ENCODE peak calls at places on chromosome 21, in nine cellular contexts. One of them, this sample, is unnamed.

GRCh38 chr21:18335651-18336050 is 67.9 kb downstream of the TMPRSS15 start:
- DNase-seq in CD8-positive, alpha-beta memory T cell: no peak
- DNase-seq in NB4: no peak
- DNase-seq in GM23338: no peak
- DNase-seq in thoracic aorta: no peak
- DNase-seq in BJ: no peak
- DNase-seq in cardiac muscle cell: no peak
- DNase-seq in fibroblast of lung: no peak
- DNase-seq in IMR-90: no peak
- DNase-seq in this sample: no peak

GRCh38 chr21:35602811-35603210 is 457.5 kb downstream of the SETD4 start:
- DNase-seq in CD8-positive, alpha-beta memory T cell: no peak
- DNase-seq in NB4: peak
- DNase-seq in GM23338: no peak
- DNase-seq in thoracic aorta: no peak
- DNase-seq in BJ: no peak
- DNase-seq in cardiac muscle cell: no peak
- DNase-seq in fibroblast of lung: no peak
- DNase-seq in IMR-90: no peak
- DNase-seq in this sample: no peak

GRCh38 chr21:46124926-46125845 is 27.3 kb downstream of the COL6A2 start:
- DNase-seq in CD8-positive, alpha-beta memory T cell: no peak
- DNase-seq in NB4: no peak
- DNase-seq in GM23338: no peak
- DNase-seq in thoracic aorta: no peak
- DNase-seq in BJ: no peak
- DNase-seq in cardiac muscle cell: no peak
- DNase-seq in fibroblast of lung: no peak
- DNase-seq in IMR-90: no peak
- DNase-seq in this sample: no peak

GRCh38 chr21:14488805-14489204 is 57.3 kb downstream of the SAMSN1 start:
- DNase-seq in CD8-positive, alpha-beta memory T cell: no peak
- DNase-seq in NB4: no peak
- DNase-seq in GM23338: no peak
- DNase-seq in thoracic aorta: no peak
- DNase-seq in BJ: no peak
- DNase-seq in cardiac muscle cell: no peak
- DNase-seq in fibroblast of lung: no peak
- DNase-seq in IMR-90: no peak
- DNase-seq in this sample: no peak

GRCh38 chr21:18951291-18952038 is 547.9 kb upstream of the TMPRSS15 start:
- DNase-seq in CD8-positive, alpha-beta memory T cell: no peak
- DNase-seq in NB4: peak
- DNase-seq in GM23338: peak
- DNase-seq in thoracic aorta: no peak
- DNase-seq in BJ: no peak
- DNase-seq in cardiac muscle cell: no peak
- DNase-seq in fibroblast of lung: no peak
- DNase-seq in IMR-90: no peak
- DNase-seq in this sample: no peak

GRCh38 chr21:29710498-29710897 is 229.3 kb downstream of the GRIK1 start:
- DNase-seq in CD8-positive, alpha-beta memory T cell: no peak
- DNase-seq in NB4: no peak
- DNase-seq in GM23338: no peak
- DNase-seq in thoracic aorta: no peak
- DNase-seq in BJ: no peak
- DNase-seq in cardiac muscle cell: no peak
- DNase-seq in fibroblast of lung: no peak
- DNase-seq in IMR-90: no peak
- DNase-seq in this sample: no peak

GRCh38 chr21:29433366-29434059 is 134.8 kb downstream of the BACH1 start:
- DNase-seq in CD8-positive, alpha-beta memory T cell: no peak
- DNase-seq in NB4: no peak
- DNase-seq in GM23338: no peak
- DNase-seq in thoracic aorta: no peak
- DNase-seq in BJ: no peak
- DNase-seq in cardiac muscle cell: no peak
- DNase-seq in fibroblast of lung: peak
- DNase-seq in IMR-90: peak
- DNase-seq in this sample: no peak

GRCh38 chr21:46135782-46136181 is 19.6 kb downstream of the FTCD start:
- DNase-seq in CD8-positive, alpha-beta memory T cell: no peak
- DNase-seq in NB4: no peak
- DNase-seq in GM23338: no peak
- DNase-seq in thoracic aorta: no peak
- DNase-seq in BJ: no peak
- DNase-seq in cardiac muscle cell: no peak
- DNase-seq in fibroblast of lung: no peak
- DNase-seq in IMR-90: no peak
- DNase-seq in this sample: no peak

GRCh38 chr21:42316891-42317290 is 1.7 kb upstream of the TFF3 start:
- DNase-seq in CD8-positive, alpha-beta memory T cell: no peak
- DNase-seq in NB4: no peak
- DNase-seq in GM23338: no peak
- DNase-seq in thoracic aorta: no peak
- DNase-seq in BJ: no peak
- DNase-seq in cardiac muscle cell: no peak
- DNase-seq in fibroblast of lung: no peak
- DNase-seq in IMR-90: no peak
- DNase-seq in this sample: no peak

GRCh38 chr21:42315296-42315891 is at the start of gene TFF3:
- DNase-seq in CD8-positive, alpha-beta memory T cell: no peak
- DNase-seq in NB4: no peak
- DNase-seq in GM23338: no peak
- DNase-seq in thoracic aorta: no peak
- DNase-seq in BJ: no peak
- DNase-seq in cardiac muscle cell: no peak
- DNase-seq in fibroblast of lung: no peak
- DNase-seq in IMR-90: no peak
- DNase-seq in this sample: no peak

GRCh38 chr21:42312626-42313104 is 2.5 kb downstream of the TFF3 start:
- DNase-seq in CD8-positive, alpha-beta memory T cell: no peak
- DNase-seq in NB4: no peak
- DNase-seq in GM23338: no peak
- DNase-seq in thoracic aorta: no peak
- DNase-seq in BJ: no peak
- DNase-seq in cardiac muscle cell: no peak
- DNase-seq in fibroblast of lung: no peak
- DNase-seq in IMR-90: no peak
- DNase-seq in this sample: no peak

GRCh38 chr21:42313501-42313969 is 1.7 kb downstream of the TFF3 start:
- DNase-seq in CD8-positive, alpha-beta memory T cell: no peak
- DNase-seq in NB4: peak
- DNase-seq in GM23338: peak
- DNase-seq in thoracic aorta: no peak
- DNase-seq in BJ: no peak
- DNase-seq in cardiac muscle cell: no peak
- DNase-seq in fibroblast of lung: no peak
- DNase-seq in IMR-90: no peak
- DNase-seq in this sample: no peak

DNA sequence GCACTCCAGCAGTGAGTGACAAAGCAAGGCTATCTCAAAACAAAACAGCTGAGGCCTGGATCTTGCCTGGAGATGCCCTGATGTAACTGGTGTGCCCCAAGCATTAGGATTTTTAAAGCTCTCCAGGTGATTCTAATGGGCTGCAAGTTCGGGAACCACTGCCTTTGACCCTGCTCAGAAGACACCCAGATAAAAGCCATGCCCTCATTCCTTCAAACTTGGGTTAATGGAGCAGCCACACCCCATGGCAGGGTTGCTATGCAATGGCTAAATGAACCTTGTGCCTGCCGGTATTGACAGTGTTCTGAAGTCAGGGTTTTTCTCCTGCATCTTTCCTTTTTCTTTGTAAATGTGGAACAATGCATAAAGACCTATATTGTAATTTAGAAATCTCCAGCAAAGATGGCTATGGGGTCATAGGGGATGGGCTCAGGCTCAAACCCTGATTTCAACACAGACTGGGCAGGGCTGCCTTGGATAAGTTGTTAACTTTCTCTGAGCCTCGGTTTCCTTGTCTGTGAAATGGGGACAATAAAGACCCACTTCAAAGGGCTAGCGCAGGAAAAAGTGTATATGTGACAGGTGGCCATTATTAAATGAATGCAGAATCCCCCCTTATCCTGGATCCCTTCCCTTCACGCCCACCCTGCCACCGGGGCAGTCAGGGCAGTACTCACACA is 453 bp downstream of the TFF3 start:
- DNase-seq in CD8-positive, alpha-beta memory T cell: no peak
- DNase-seq in NB4: no peak
- DNase-seq in GM23338: no peak
- DNase-seq in thoracic aorta: no peak
- DNase-seq in BJ: no peak
- DNase-seq in cardiac muscle cell: no peak
- DNase-seq in fibroblast of lung: no peak
- DNase-seq in IMR-90: no peak
- DNase-seq in this sample: no peak
- H3K4me3 ChIP-seq in CD8-positive, alpha-beta memory T cell: no peak
- H3K4me3 ChIP-seq in NB4: no peak
- H3K4me3 ChIP-seq in GM23338: no peak
- H3K4me3 ChIP-seq in thoracic aorta: no peak
- H3K4me3 ChIP-seq in BJ: no peak
- H3K4me3 ChIP-seq in cardiac muscle cell: no peak
- H3K4me3 ChIP-seq in fibroblast of lung: no peak
- H3K4me3 ChIP-seq in IMR-90: no peak
- H3K4me3 ChIP-seq in this sample: no peak

GRCh38 chr21:25425156-25425555 is 182.1 kb downstream of the MRPL39 start:
- DNase-seq in CD8-positive, alpha-beta memory T cell: no peak
- DNase-seq in NB4: no peak
- DNase-seq in GM23338: no peak
- DNase-seq in thoracic aorta: no peak
- DNase-seq in BJ: no peak
- DNase-seq in cardiac muscle cell: no peak
- DNase-seq in fibroblast of lung: no peak
- DNase-seq in IMR-90: no peak
- DNase-seq in this sample: no peak
- H3K4me3 ChIP-seq in CD8-positive, alpha-beta memory T cell: no peak
- H3K4me3 ChIP-seq in NB4: no peak
- H3K4me3 ChIP-seq in GM23338: no peak
- H3K4me3 ChIP-seq in thoracic aorta: no peak
- H3K4me3 ChIP-seq in BJ: no peak
- H3K4me3 ChIP-seq in cardiac muscle cell: no peak
- H3K4me3 ChIP-seq in fibroblast of lung: no peak
- H3K4me3 ChIP-seq in IMR-90: no peak
- H3K4me3 ChIP-seq in this sample: no peak

GRCh38 chr21:16454371-16454770 is 724.6 kb downstream of the USP25 start:
- DNase-seq in CD8-positive, alpha-beta memory T cell: no peak
- DNase-seq in NB4: no peak
- DNase-seq in GM23338: peak
- DNase-seq in thoracic aorta: no peak
- DNase-seq in BJ: no peak
- DNase-seq in cardiac muscle cell: peak
- DNase-seq in fibroblast of lung: peak
- DNase-seq in IMR-90: no peak
- DNase-seq in this sample: no peak

GRCh38 chr21:16455978-16456377 is 726.2 kb downstream of the USP25 start:
- DNase-seq in CD8-positive, alpha-beta memory T cell: no peak
- DNase-seq in NB4: no peak
- DNase-seq in GM23338: peak
- DNase-seq in thoracic aorta: no peak
- DNase-seq in BJ: no peak
- DNase-seq in cardiac muscle cell: no peak
- DNase-seq in fibroblast of lung: peak
- DNase-seq in IMR-90: no peak
- DNase-seq in this sample: peak

GRCh38 chr21:16460936-16461335 is 731.2 kb downstream of the USP25 start:
- DNase-seq in CD8-positive, alpha-beta memory T cell: no peak
- DNase-seq in NB4: peak
- DNase-seq in GM23338: peak
- DNase-seq in thoracic aorta: no peak
- DNase-seq in BJ: no peak
- DNase-seq in cardiac muscle cell: no peak
- DNase-seq in fibroblast of lung: no peak
- DNase-seq in IMR-90: no peak
- DNase-seq in this sample: no peak

GRCh38 chr21:16457498-16457897 is 727.7 kb downstream of the USP25 start:
- DNase-seq in CD8-positive, alpha-beta memory T cell: no peak
- DNase-seq in NB4: no peak
- DNase-seq in GM23338: no peak
- DNase-seq in thoracic aorta: no peak
- DNase-seq in BJ: no peak
- DNase-seq in cardiac muscle cell: no peak
- DNase-seq in fibroblast of lung: no peak
- DNase-seq in IMR-90: no peak
- DNase-seq in this sample: no peak

DNA sequence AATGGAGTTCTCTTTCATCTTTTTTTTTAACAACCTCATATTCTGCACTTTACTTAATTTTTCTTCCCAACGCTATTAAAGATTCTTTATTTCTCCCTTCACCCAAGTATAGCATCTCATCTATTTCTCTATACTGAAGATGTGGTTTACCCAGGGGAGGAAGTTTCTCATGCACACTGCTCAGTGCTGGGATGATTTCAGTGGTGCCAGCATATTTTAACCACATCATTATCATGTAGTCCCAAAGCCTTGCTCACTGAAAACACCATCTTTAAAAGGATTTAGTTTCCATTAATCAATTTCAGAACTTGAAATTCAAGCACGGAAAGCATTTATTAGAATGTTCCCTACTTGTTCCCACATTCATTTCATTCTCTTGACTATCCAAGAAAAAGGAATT is 725.7 kb downstream of the USP25 start:
- DNase-seq in CD8-positive, alpha-beta memory T cell: no peak
- DNase-seq in NB4: no peak
- DNase-seq in GM23338: no peak
- DNase-seq in thoracic aorta: no peak
- DNase-seq in BJ: no peak
- DNase-seq in cardiac muscle cell: no peak
- DNase-seq in fibroblast of lung: peak
- DNase-seq in IMR-90: no peak
- DNase-seq in this sample: no peak
- H3K4me3 ChIP-seq in CD8-positive, alpha-beta memory T cell: no peak
- H3K4me3 ChIP-seq in NB4: no peak
- H3K4me3 ChIP-seq in GM23338: no peak
- H3K4me3 ChIP-seq in thoracic aorta: no peak
- H3K4me3 ChIP-seq in BJ: no peak
- H3K4me3 ChIP-seq in cardiac muscle cell: no peak
- H3K4me3 ChIP-seq in fibroblast of lung: no peak
- H3K4me3 ChIP-seq in IMR-90: no peak
- H3K4me3 ChIP-seq in this sample: no peak

GRCh38 chr21:44947930-44948331 is 8.1 kb downstream of the SLX9 start:
- DNase-seq in CD8-positive, alpha-beta memory T cell: no peak
- DNase-seq in NB4: no peak
- DNase-seq in GM23338: no peak
- DNase-seq in thoracic aorta: no peak
- DNase-seq in BJ: no peak
- DNase-seq in cardiac muscle cell: no peak
- DNase-seq in fibroblast of lung: no peak
- DNase-seq in IMR-90: no peak
- DNase-seq in this sample: no peak

GRCh38 chr21:44950016-44950326 is 10.1 kb downstream of the SLX9 start:
- DNase-seq in CD8-positive, alpha-beta memory T cell: no peak
- DNase-seq in NB4: no peak
- DNase-seq in GM23338: no peak
- DNase-seq in thoracic aorta: no peak
- DNase-seq in BJ: no peak
- DNase-seq in cardiac muscle cell: no peak
- DNase-seq in fibroblast of lung: no peak
- DNase-seq in IMR-90: no peak
- DNase-seq in this sample: no peak

GRCh38 chr21:44949161-44950015 is 9.6 kb downstream of the SLX9 start:
- DNase-seq in CD8-positive, alpha-beta memory T cell: peak
- DNase-seq in NB4: peak
- DNase-seq in GM23338: peak
- DNase-seq in thoracic aorta: no peak
- DNase-seq in BJ: no peak
- DNase-seq in cardiac muscle cell: peak
- DNase-seq in fibroblast of lung: peak
- DNase-seq in IMR-90: peak
- DNase-seq in this sample: no peak

GRCh38 chr21:44947111-44947929 is 7.5 kb downstream of the SLX9 start:
- DNase-seq in CD8-positive, alpha-beta memory T cell: no peak
- DNase-seq in NB4: no peak
- DNase-seq in GM23338: no peak
- DNase-seq in thoracic aorta: no peak
- DNase-seq in BJ: no peak
- DNase-seq in cardiac muscle cell: no peak
- DNase-seq in fibroblast of lung: no peak
- DNase-seq in IMR-90: no peak
- DNase-seq in this sample: no peak

DNA sequence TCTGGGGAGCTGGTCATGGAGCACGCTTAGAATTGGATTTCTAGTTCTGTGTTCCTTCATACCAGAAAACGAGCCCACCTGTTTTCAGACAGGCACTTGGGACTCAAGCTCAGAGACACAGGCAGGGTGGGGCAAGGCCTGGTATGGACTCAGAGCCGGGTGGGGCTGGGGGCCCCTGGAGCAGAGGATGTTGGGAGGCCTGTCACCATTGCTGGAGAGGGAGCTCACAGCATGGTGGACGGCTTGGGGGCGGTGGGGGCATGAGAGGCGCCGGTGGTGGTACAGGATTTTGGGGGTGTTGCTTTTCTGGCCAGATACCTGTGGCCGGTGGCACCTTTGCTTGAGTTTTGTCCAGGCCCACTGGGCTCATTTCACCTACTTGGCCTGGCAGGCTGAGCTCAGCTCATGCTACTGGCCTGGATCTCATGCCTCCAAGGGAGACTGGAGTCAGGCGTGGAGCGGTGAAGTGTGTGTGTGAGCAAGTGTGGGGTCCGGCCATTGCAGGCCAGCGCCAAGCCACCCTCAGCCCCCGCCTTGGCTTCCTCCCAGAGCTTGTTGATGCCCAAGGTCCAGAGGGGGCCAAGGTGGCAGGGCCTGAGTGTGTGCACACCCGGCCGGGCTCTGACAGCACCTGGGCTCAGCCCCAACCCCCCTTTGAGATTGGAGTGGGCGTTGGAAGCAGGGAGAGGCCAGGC is 8.7 kb downstream of the SLX9 start:
- DNase-seq in CD8-positive, alpha-beta memory T cell: no peak
- DNase-seq in NB4: no peak
- DNase-seq in GM23338: no peak
- DNase-seq in thoracic aorta: no peak
- DNase-seq in BJ: no peak
- DNase-seq in cardiac muscle cell: no peak
- DNase-seq in fibroblast of lung: no peak
- DNase-seq in IMR-90: no peak
- DNase-seq in this sample: no peak
- H3K4me3 ChIP-seq in CD8-positive, alpha-beta memory T cell: no peak
- H3K4me3 ChIP-seq in NB4: no peak
- H3K4me3 ChIP-seq in GM23338: no peak
- H3K4me3 ChIP-seq in thoracic aorta: no peak
- H3K4me3 ChIP-seq in BJ: no peak
- H3K4me3 ChIP-seq in cardiac muscle cell: no peak
- H3K4me3 ChIP-seq in fibroblast of lung: no peak
- H3K4me3 ChIP-seq in IMR-90: no peak
- H3K4me3 ChIP-seq in this sample: no peak

This sample was measured in skeletal muscle cell.